ENCODE peak calls at places on chromosome 12, in six cellular contexts. W is left lung; C is IMR-90; N is CD8-positive, alpha-beta T cell; A is cardiac muscle cell; H is AG04450. E is an unnamed sample.

GRCh38 chr12:71710276-71711125 is 24.6 kb downstream of the TMEM19 start:
- DNase-seq in W (no peak), C (peak; percentile 91), N (no peak), A (no peak), H (peak; percentile 50), E (no peak)

GRCh38 chr12:1533602-1534304 is 60.6 kb downstream of the FBXL14 start:
- DNase-seq in W (no peak), C (peak; percentile 43), N (peak; percentile 63), A (peak; percentile 45), H (no peak), E (peak; percentile 83)

GRCh38 chr12:65878540-65878939 is 54.3 kb downstream of the HMGA2 start:
- DNase-seq in W (no peak), C (no peak), N (no peak), A (no peak), H (no peak), E (no peak)

GRCh38 chr12:47844264-47845020 is 24.7 kb upstream of the HDAC7 start:
- DNase-seq in W (peak; percentile 86), C (no peak), N (no peak), A (no peak), H (no peak), E (no peak)

GRCh38 chr12:25949343-25949742 is 9.1 kb upstream of the RASSF8 start:
- DNase-seq in W (no peak), C (no peak), N (no peak), A (no peak), H (no peak), E (no peak)

GRCh38 chr12:22046968-22047390 is 961 bp downstream of the CMAS start:
- DNase-seq in W (no peak), C (peak; percentile 34), N (no peak), A (no peak), H (no peak), E (no peak)

GRCh38 chr12:26274441-26275312 is 79.3 kb downstream of the SSPN start:
- DNase-seq in W (peak; percentile 87), C (peak; percentile 100), N (no peak), A (no peak), H (peak; percentile 98), E (peak; percentile 88)

GRCh38 chr12:123444396-123445026 is 8.0 kb upstream of the RILPL2 start:
- DNase-seq in W (no peak), C (peak; percentile 65), N (no peak), A (no peak), H (no peak), E (no peak)

GRCh38 chr12:131617179-131617578 is 93.7 kb upstream of the SFSWAP start:
- DNase-seq in W (no peak), C (no peak), N (no peak), A (no peak), H (no peak), E (no peak)

GRCh38 chr12:10339441-10339840 is 31.8 kb downstream of the KLRD1 start:
- DNase-seq in W (no peak), C (no peak), N (no peak), A (no peak), H (no peak), E (no peak)

GRCh38 chr12:47417146-47417545 is 288.7 kb downstream of the RPAP3 start:
- DNase-seq in W (no peak), C (no peak), N (no peak), A (no peak), H (no peak), E (no peak)

GRCh38 chr12:87678453-87678852 is 350.7 kb downstream of the C12orf50 start:
- DNase-seq in W (no peak), C (peak; percentile 59), N (no peak), A (no peak), H (no peak), E (no peak)

GRCh38 chr12:112368856-112369255 is 13.4 kb downstream of the HECTD4 start:
- DNase-seq in W (no peak), C (no peak), N (no peak), A (no peak), H (no peak), E (no peak)

GRCh38 chr12:127819066-127819465 is 447.9 kb upstream of the TMEM132C start:
- DNase-seq in W (no peak), C (no peak), N (no peak), A (no peak), H (no peak), E (no peak)

GRCh38 chr12:51345681-51346080 is 798 bp downstream of the CELA1 start:
- DNase-seq in W (no peak), C (peak; percentile 16), N (no peak), A (no peak), H (no peak), E (no peak)

GRCh38 chr12:132386926-132387497 is 57.6 kb upstream of the GALNT9 start:
- DNase-seq in W (peak; percentile 53), C (no peak), N (no peak), A (no peak), H (no peak), E (no peak)

GRCh38 chr12:95577820-95578219 is 26.5 kb upstream of the USP44 start:
- DNase-seq in W (no peak), C (no peak), N (no peak), A (no peak), H (no peak), E (no peak)

GRCh38 chr12:95583933-95584332 is 32.7 kb upstream of the USP44 start:
- DNase-seq in W (no peak), C (no peak), N (no peak), A (no peak), H (no peak), E (no peak)

GRCh38 chr12:95582230-95583058 is 31.2 kb upstream of the USP44 start:
- DNase-seq in W (no peak), C (peak; percentile 77), N (no peak), A (peak; percentile 41), H (no peak), E (no peak)
- TF ChIP-seq CTCF in W (no peak), C (peak; percentile 85), N (no peak), A (peak; percentile 49), H (peak; percentile 73), E (peak; percentile 77)

GRCh38 chr12:85725991-85726390 is 110.2 kb downstream of the RASSF9 start:
- DNase-seq in W (no peak), C (no peak), N (no peak), A (no peak), H (no peak), E (no peak)
- TF ChIP-seq CTCF in W (no peak), C (no peak), N (no peak), A (no peak), H (no peak), E (no peak)

DNA sequence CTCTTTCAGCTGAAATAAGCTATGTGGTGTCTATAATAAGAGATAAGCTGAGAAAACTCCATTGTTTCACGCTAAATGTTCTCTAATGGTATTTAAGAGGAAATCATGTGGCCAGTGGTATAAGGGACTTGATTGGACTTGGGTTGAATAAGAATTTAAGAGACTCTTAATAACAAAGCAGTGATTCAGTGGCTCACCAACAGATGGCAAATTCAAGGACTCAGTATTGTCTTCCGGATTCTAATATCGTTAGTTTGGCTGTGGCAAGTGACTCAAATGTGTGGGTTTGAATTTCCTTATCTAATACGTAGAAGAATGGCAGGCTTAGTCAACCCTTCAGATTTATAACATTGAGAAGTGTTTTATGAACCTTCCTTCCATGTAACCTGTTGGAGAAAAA is 49.1 kb upstream of the KCNH3 start:
- DNase-seq in W (no peak), C (peak; percentile 92), N (no peak), A (no peak), H (peak; percentile 67), E (no peak)
- TF ChIP-seq CTCF in W (no peak), C (peak; percentile 48), N (no peak), A (peak; percentile 33), H (peak; percentile 38), E (no peak)

GRCh38 chr12:121296618-121297476 is at the start of gene CAMKK2:
- DNase-seq in W (peak; percentile 96), C (peak; percentile 70), N (peak; percentile 93), A (peak; percentile 91), H (peak; percentile 11), E (peak; percentile 95)
- TF ChIP-seq CTCF in W (no peak), C (no peak), N (no peak), A (peak; percentile 2), H (no peak), E (peak; percentile 8)

E was measured in osteocyte.